ENCODE peak calls at places on chromosomes 3 and 15, in four cellular contexts. G, U, D and V are unnamed samples.

GRCh38 chr15:72197460-72198409 is at the start of gene GRAMD2A:
- DNase-seq in U (no peak), G (no peak), D (peak; percentile 57), V (no peak)

GRCh38 chr3:188197388-188197847 is 43.5 kb downstream of the LPP start:
- DNase-seq in U (peak; percentile 60), G (no peak), D (peak; percentile 64), V (no peak)

GRCh38 chr3:49124203-49124602 is 3.6 kb upstream of the USP19 start:
- DNase-seq in U (no peak), D (no peak), G (no peak), V (no peak)

GRCh38 chr3:158167737-158168469 is 58.0 kb downstream of the RSRC1 start:
- DNase-seq in U (no peak), G (no peak), D (no peak), V (no peak)

GRCh38 chr3:180563411-180563810 is 38.6 kb upstream of the TTC14 start:
- DNase-seq in G (no peak), D (no peak), U (no peak), V (no peak)

GRCh38 chr3:52055537-52056351 is 627 bp downstream of the DUSP7 start:
- DNase-seq in U (no peak), D (peak; percentile 80), G (no peak), V (peak; percentile 26)

GRCh38 chr15:74955796-74956647 is 550 bp downstream of the RPP25 start:
- DNase-seq in U (peak; percentile 88), D (peak; percentile 77), G (peak; percentile 52), V (peak; percentile 4)

GRCh38 chr15:34855397-34855796 is 60.0 kb upstream of the ACTC1 start:
- DNase-seq in G (no peak), U (no peak), D (no peak), V (no peak)

GRCh38 chr3:170076715-170077238 is 39.0 kb downstream of the GPR160 start:
- DNase-seq in D (no peak), G (no peak), U (no peak), V (no peak)

GRCh38 chr3:21745971-21746370 is 5.0 kb downstream of the ZNF385D start:
- DNase-seq in G (no peak), D (no peak), U (no peak), V (no peak)

GRCh38 chr3:178623666-178624255 is 87.5 kb downstream of the KCNMB2 start:
- DNase-seq in D (no peak), G (no peak), U (no peak), V (no peak)

GRCh38 chr3:174002543-174002942 is 605.0 kb downstream of the NLGN1 start:
- DNase-seq in D (no peak), G (no peak), U (no peak), V (no peak)

GRCh38 chr3:194967126-194968117 is 281.7 kb downstream of the FAM43A start:
- DNase-seq in G (no peak), D (no peak), U (peak; percentile 16), V (no peak)

GRCh38 chr3:1710663-1711062 is 388.0 kb upstream of the CNTN4 start:
- DNase-seq in G (no peak), U (no peak), D (no peak), V (no peak)
- H3K27ac ChIP-seq in G (no peak overlapping the region), U (no peak overlapping the region), D (no peak overlapping the region), V (no peak overlapping the region)

GRCh38 chr3:129664040-129664646 is 57.7 kb upstream of the PLXND1 start:
- DNase-seq in U (no peak), D (no peak), G (no peak), V (no peak)
- H3K27ac ChIP-seq in U (peak overlapping the region; percentile 73), D (no peak overlapping the region), G (no peak overlapping the region), V (no peak overlapping the region)

GRCh38 chr3:83003917-83004316 is 1242.5 kb upstream of the GBE1 start:
- DNase-seq in G (no peak), U (no peak), D (no peak), V (no peak)

GRCh38 chr3:83002869-83003445 is 1241.5 kb upstream of the GBE1 start:
- DNase-seq in U (no peak), D (no peak), G (no peak), V (no peak)

DNA sequence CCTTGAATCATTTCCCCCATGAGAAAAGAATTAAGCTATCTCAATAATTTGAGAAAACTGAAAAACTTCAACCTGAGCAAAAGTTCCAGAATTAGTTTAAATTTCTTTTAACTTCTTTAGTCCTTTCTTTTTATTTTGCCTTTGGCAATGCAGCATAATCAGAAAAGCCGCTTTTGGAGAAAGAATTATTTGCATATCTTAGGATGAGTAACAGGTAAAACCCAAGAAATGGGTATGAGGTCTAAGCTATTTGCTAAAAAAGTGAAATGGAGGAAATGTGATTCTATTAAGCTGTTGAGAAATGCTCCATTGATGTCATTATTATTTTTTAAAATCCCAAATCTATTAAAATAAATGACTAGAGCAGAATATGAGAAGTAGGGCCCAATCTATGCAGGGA is 1238.3 kb upstream of the GBE1 start:
- DNase-seq in D (no peak), U (no peak), G (no peak), V (no peak)
- H3K27ac ChIP-seq in D (no peak overlapping the region), U (no peak overlapping the region), G (no peak overlapping the region), V (no peak overlapping the region)

GRCh38 chr3:25037049-25037547 is 391.0 kb upstream of the RARB start:
- DNase-seq in G (peak; percentile 57), U (no peak), D (no peak), V (no peak)

GRCh38 chr3:25041871-25042584 is 386.0 kb upstream of the RARB start:
- DNase-seq in D (no peak), U (no peak), G (no peak), V (no peak)

GRCh38 chr3:25035511-25035910 is 392.6 kb upstream of the RARB start:
- DNase-seq in D (no peak), U (no peak), G (no peak), V (no peak)

GRCh38 chr3:25040739-25041138 is 387.3 kb upstream of the RARB start:
- DNase-seq in G (no peak), U (no peak), D (no peak), V (no peak)

DNA sequence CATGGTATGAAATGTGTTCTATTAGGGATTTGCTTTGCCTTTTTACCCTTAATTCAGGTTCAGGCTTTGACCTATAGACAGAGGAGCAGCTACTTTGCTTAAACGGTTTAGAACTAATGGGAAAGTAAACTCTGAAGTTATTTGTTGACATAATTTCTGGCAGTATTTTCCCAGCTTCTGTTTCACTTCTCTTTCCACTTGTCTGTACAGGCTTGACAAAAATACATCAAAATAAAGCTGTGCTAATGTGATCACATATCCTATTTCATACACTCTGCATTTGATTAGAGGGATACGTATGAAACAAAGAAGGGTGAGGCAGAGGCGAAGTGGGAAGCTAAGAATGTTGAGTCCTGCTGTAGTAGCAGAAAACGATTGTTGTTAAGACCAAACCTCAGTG is 389.2 kb upstream of the RARB start:
- DNase-seq in U (no peak), G (no peak), D (no peak), V (no peak)
- H3K27ac ChIP-seq in U (no peak overlapping the region), G (no peak overlapping the region), D (no peak overlapping the region), V (no peak overlapping the region)

GRCh38 chr3:13222891-13223573 is 149.8 kb upstream of the IQSEC1 start:
- DNase-seq in U (no peak), G (no peak), D (no peak), V (no peak)
- H3K27ac ChIP-seq in U (no peak overlapping the region), G (no peak overlapping the region), D (no peak overlapping the region), V (no peak overlapping the region)

GRCh38 chr3:190512666-190513065 is 1.2 kb upstream of the IL1RAP start:
- DNase-seq in G (no peak), U (no peak), D (no peak), V (no peak)

GRCh38 chr3:190514163-190515153 is 573 bp downstream of the IL1RAP start:
- DNase-seq in G (peak; percentile 48), U (peak; percentile 69), D (peak; percentile 53), V (no peak)

GRCh38 chr3:190517696-190518095 is 3.8 kb downstream of the IL1RAP start:
- DNase-seq in U (no peak), D (no peak), G (no peak), V (no peak)

GRCh38 chr3:190516416-190516815 is 2.5 kb downstream of the IL1RAP start:
- DNase-seq in G (no peak), D (no peak), U (no peak), V (no peak)

GRCh38 chr3:190513409-190514162 is at the start of gene IL1RAP:
- DNase-seq in G (peak; percentile 91), D (peak; percentile 96), U (peak; percentile 92), V (peak; percentile 40)
- H3K27ac ChIP-seq in G (peak within 1 kb of the TSS; percentile 59), D (no peak within 1 kb of the TSS), U (peak within 1 kb of the TSS; percentile 78), V (peak within 1 kb of the TSS; percentile 27)

GRCh38 chr3:57959407-57960173 is 48.6 kb upstream of the FLNB start:
- DNase-seq in G (no peak), D (no peak), U (peak; percentile 72), V (no peak)
- H3K27ac ChIP-seq in G (peak overlapping the region; percentile 55), D (no peak overlapping the region), U (peak overlapping the region; percentile 64), V (no peak overlapping the region)